ENCODE peak calls at places on chromosomes 13 and 19, in five cellular contexts. Y is GM13976, H is progenitor cell of endocrine pancreas, J is retinal pigment epithelial cell, L is HepG2. W is an unnamed sample.

GRCh38 chr13:58953638-58954037 is 1210.1 kb downstream of the DIAPH3 start:
- DNase-seq in H (no peak), Y (peak; percentile 30), J (no peak), L (no peak), W (peak; percentile 13)

GRCh38 chr13:38950987-38951386 is 39.6 kb downstream of the STOML3 start:
- DNase-seq in Y (no peak), L (no peak), H (no peak), J (no peak), W (no peak)

GRCh38 chr13:46622013-46622917 is 69.3 kb downstream of the LRCH1 start:
- DNase-seq in Y (no peak), H (no peak), J (no peak), L (peak; percentile 10), W (no peak)

GRCh38 chr13:110106726-110107125 is 200.2 kb downstream of the COL4A1 start:
- DNase-seq in Y (no peak), L (no peak), H (no peak), J (no peak), W (no peak)

GRCh38 chr19:41619018-41619571 is 7.8 kb downstream of the CEACAM4 start:
- DNase-seq in Y (no peak), L (no peak), J (no peak), H (no peak), W (no peak)

GRCh38 chr13:33318744-33319143 is 33.2 kb upstream of the STARD13 start:
- DNase-seq in J (no peak), L (no peak), H (no peak), Y (no peak), W (no peak)

GRCh38 chr19:30307191-30307974 is 64.8 kb upstream of the ZNF536 start:
- DNase-seq in J (no peak), H (no peak), L (no peak), Y (no peak), W (no peak)

GRCh38 chr13:99859178-99860177 is 112.1 kb downstream of the ZIC5 start:
- DNase-seq in J (no peak), Y (no peak), H (no peak), L (no peak), W (no peak)

GRCh38 chr19:45151821-45152503 is 8.8 kb downstream of the NKPD1 start:
- DNase-seq in Y (no peak), J (no peak), L (no peak), H (no peak), W (no peak)

GRCh38 chr19:8607386-8607785 is 3.1 kb downstream of the ADAMTS10 start:
- DNase-seq in J (no peak), H (no peak), L (no peak), Y (no peak), W (no peak)

GRCh38 chr13:110294146-110294545 is 12.8 kb downstream of the COL4A1 start:
- DNase-seq in H (no peak), L (no peak), Y (no peak), J (no peak), W (no peak)

GRCh38 chr19:4861147-4861546 is 6.3 kb downstream of the PLIN3 start:
- DNase-seq in L (no peak), H (no peak), J (no peak), Y (no peak), W (no peak)

GRCh38 chr19:632228-633067 is 889 bp downstream of the POLRMT start:
- DNase-seq in H (no peak), L (peak; percentile 67), Y (peak; percentile 84), J (no peak), W (peak; percentile 76)

GRCh38 chr13:27481766-27482165 is 31.4 kb upstream of the MTIF3 start:
- DNase-seq in J (no peak), Y (no peak), H (peak; percentile 61), L (peak; percentile 37), W (no peak)

GRCh38 chr13:32804673-32805260 is 211.5 kb upstream of the KL start:
- DNase-seq in Y (no peak), J (no peak), H (no peak), L (no peak), W (no peak)

GRCh38 chr13:52784591-52785340 is 45.1 kb upstream of the CNMD start:
- DNase-seq in L (no peak), Y (no peak), J (no peak), H (no peak), W (no peak)

GRCh38 chr13:24308068-24308445 is 1.3 kb upstream of the C1QTNF9 start:
- DNase-seq in J (no peak), Y (no peak), L (no peak), H (no peak), W (no peak)

GRCh38 chr19:38210458-38210987 is 13.5 kb downstream of the DPF1 start:
- DNase-seq in H (peak; percentile 42), L (no peak), Y (no peak), J (no peak), W (no peak)

GRCh38 chr13:79395881-79396280 is 10.2 kb downstream of the RBM26 start:
- DNase-seq in Y (no peak), L (no peak), H (no peak), J (no peak), W (no peak)

GRCh38 chr13:25276748-25277147 is 10.5 kb downstream of the MTMR6 start:
- DNase-seq in L (no peak), H (no peak), Y (no peak), J (no peak), W (no peak)

GRCh38 chr19:36151144-36152051 is 849 bp downstream of the COX7A1 start:
- DNase-seq in L (no peak), Y (peak; percentile 40), J (no peak), H (no peak), W (no peak)

DNA sequence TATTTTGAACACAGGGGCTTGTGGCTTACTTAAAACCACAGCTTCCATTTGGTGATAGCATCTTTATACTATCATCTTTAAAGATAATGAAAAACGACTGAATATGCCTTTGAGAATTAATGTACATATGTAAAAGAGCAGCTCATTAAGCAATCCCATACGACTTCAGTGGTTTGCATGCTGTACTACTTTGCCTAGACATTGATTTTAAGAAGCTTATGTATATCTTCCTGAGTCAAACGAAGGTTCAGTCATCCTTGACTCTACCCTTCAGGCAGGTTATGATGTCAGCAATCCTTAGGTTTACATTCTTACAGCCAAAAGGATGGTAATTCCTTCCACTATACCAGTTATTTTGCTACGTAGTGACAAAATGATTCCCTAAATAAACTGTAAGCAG is 40.7 kb downstream of the BRD4 start:
- DNase-seq in J (no peak), L (no peak), H (no peak), Y (no peak), W (no peak)
- TF ChIP-seq CTCF in J (no peak), L (no peak), H (no peak), Y (no peak), W (no peak)

GRCh38 chr19:28634031-28634328 is 579.0 kb downstream of the UQCRFS1 start:
- DNase-seq in J (no peak), L (no peak), H (no peak), Y (no peak), W (no peak)
- TF ChIP-seq CTCF in J (no peak), L (no peak), H (no peak), Y (no peak), W (no peak)

GRCh38 chr13:74017301-74018092 is 116.7 kb downstream of the KLF12 start:
- DNase-seq in H (no peak), L (no peak), Y (no peak), J (no peak), W (no peak)

GRCh38 chr13:74025369-74025768 is 108.8 kb downstream of the KLF12 start:
- DNase-seq in L (no peak), Y (no peak), J (no peak), H (no peak), W (no peak)

GRCh38 chr13:74024314-74024713 is 109.9 kb downstream of the KLF12 start:
- DNase-seq in Y (no peak), L (peak; percentile 10), H (no peak), J (no peak), W (no peak)

GRCh38 chr13:74024856-74025255 is 109.3 kb downstream of the KLF12 start:
- DNase-seq in H (no peak), J (no peak), L (peak; percentile 70), Y (no peak), W (no peak)

DNA sequence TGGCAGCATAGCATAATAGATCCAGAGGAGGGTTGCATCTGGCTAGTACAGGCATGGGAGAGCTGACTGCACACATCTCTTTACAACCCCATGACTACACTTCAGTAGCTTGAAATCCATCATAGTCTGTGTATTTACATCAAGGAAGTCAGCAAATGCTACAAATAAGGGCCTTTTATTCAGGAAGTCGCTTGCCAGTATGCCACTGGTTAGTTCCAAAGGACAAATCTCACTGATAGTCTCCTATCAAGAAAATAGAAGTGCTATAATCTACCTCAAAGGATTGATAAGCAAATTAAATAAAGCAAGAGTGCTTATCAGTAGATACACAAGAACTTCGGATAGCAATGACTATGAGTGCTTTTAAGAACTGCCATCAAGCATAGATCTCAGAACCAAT is 112.7 kb downstream of the KLF12 start:
- DNase-seq in Y (no peak), L (no peak), H (no peak), J (no peak), W (no peak)
- TF ChIP-seq CTCF in Y (no peak), L (no peak), H (no peak), J (no peak), W (no peak)

DNA sequence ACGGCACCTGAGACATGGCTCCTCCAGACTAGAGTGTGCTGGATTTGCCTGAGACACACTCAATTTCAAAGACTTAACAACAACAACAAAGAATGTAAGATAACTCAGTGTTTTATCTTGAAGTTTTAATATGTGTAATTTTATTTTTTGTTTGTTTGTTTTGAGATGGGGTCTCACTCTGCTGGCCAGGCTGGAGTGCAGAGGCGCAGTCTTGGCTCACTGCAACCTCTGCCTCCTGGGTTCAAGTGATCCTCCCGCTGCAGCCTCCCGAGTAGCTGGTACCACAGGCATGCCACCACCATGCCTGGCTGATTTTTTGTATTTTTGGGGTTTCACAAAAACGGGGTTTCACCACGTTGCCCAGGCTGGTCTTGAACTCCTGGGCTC is 131.4 kb upstream of the RNF113B start:
- DNase-seq in L (no peak), Y (no peak), J (no peak), H (no peak), W (no peak)
- TF ChIP-seq CTCF in L (no peak), Y (no peak), J (no peak), H (no peak), W (no peak)

GRCh38 chr19:48350856-48351255 is 12.9 kb downstream of the TMEM143 start:
- DNase-seq in L (no peak), H (no peak), J (no peak), Y (no peak), W (no peak)
- TF ChIP-seq CTCF in L (no peak), H (no peak), J (no peak), Y (no peak), W (no peak)

DNA sequence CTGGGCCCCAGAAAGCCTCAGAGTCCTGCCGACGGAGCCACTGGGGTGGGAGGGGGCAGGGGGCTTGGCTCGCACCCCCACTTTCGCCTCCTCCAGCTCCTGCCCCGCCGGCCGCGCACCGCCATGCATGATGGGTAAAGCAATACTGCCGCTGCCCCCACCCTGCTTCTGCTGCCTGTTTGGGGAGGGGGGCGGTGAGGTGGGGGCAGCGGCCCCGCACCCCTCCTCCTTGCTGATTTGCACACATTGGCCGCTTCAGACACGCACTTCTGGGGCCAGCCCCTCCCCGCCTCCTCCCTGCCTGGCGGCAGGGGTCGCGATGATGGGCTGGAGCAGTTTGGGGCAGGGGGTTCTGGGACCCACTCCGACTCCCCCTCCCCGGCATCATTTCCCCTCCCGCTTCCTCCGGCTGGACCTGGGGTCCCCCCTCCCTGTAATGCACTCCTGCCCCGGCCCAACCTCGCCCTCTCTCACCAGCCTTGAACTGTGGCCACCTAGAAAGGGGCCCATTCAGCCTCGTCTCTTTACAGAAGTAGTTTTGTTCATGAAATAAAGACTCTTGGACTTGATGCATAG is 1.6 kb upstream of the HPN start:
- DNase-seq in J (no peak), Y (no peak), H (no peak), L (peak; percentile 70), W (no peak)
- TF ChIP-seq CTCF in J (no peak), Y (no peak), H (no peak), L (no peak), W (no peak)

W was measured in GM10248.